ENCODE peak calls at places on chromosomes 11 and 22, in eight cellular contexts. S is endodermal cell, E is brain microvascular endothelial cell, T is A549, M is testis, N is PC-9, D is endothelial cell of umbilical vein, H is neuronal stem cell. F is an unnamed sample.

GRCh38 chr22:39661842-39662676 is 91.5 kb downstream of the CACNA1I start:
- DNase-seq in D (no peak), H (no peak), E (no peak), M (peak), T (no peak), N (peak), S (peak), F (no peak)

GRCh38 chr11:1831338-1832180 is 3.2 kb upstream of the SYT8 start:
- DNase-seq in S (peak), E (no peak), T (no peak), N (no peak), D (no peak), M (no peak), H (no peak), F (no peak)

GRCh38 chr22:46936378-46936916 is 174.0 kb downstream of the TBC1D22A start:
- DNase-seq in M (no peak), N (no peak), T (no peak), H (no peak), D (no peak), S (no peak), E (no peak), F (no peak)

GRCh38 chr22:31537019-31537535 is 40.7 kb downstream of the SFI1 start:
- DNase-seq in N (no peak), S (no peak), T (no peak), M (no peak), H (no peak), D (peak), E (no peak), F (no peak)

GRCh38 chr22:37639771-37640590 is 512 bp downstream of the SH3BP1 start:
- DNase-seq in N (no peak), T (no peak), D (no peak), E (no peak), S (peak), M (no peak), H (no peak), F (no peak)

GRCh38 chr22:47597041-47597440 is 834.6 kb downstream of the TBC1D22A start:
- DNase-seq in N (no peak), D (no peak), S (peak), M (no peak), E (no peak), T (no peak), H (no peak), F (no peak)

GRCh38 chr22:27454807-27455450 is 346.6 kb downstream of the MN1 start:
- DNase-seq in T (no peak), N (no peak), S (peak), E (no peak), D (no peak), H (no peak), M (no peak), F (no peak)

GRCh38 chr22:37803195-37803635 is 4.5 kb upstream of the GCAT start:
- DNase-seq in T (no peak), M (peak), E (no peak), N (no peak), D (peak), H (no peak), S (peak), F (no peak)

GRCh38 chr11:66856496-66857233 is at the start of gene LRFN4:
- DNase-seq in T (peak), S (no peak), N (no peak), M (peak), D (no peak), E (no peak), H (no peak), F (peak)

GRCh38 chr22:50693462-50693861 is 20.8 kb downstream of the SHANK3 start:
- DNase-seq in T (no peak), M (no peak), N (no peak), E (no peak), H (no peak), D (no peak), S (no peak), F (no peak)

DNA sequence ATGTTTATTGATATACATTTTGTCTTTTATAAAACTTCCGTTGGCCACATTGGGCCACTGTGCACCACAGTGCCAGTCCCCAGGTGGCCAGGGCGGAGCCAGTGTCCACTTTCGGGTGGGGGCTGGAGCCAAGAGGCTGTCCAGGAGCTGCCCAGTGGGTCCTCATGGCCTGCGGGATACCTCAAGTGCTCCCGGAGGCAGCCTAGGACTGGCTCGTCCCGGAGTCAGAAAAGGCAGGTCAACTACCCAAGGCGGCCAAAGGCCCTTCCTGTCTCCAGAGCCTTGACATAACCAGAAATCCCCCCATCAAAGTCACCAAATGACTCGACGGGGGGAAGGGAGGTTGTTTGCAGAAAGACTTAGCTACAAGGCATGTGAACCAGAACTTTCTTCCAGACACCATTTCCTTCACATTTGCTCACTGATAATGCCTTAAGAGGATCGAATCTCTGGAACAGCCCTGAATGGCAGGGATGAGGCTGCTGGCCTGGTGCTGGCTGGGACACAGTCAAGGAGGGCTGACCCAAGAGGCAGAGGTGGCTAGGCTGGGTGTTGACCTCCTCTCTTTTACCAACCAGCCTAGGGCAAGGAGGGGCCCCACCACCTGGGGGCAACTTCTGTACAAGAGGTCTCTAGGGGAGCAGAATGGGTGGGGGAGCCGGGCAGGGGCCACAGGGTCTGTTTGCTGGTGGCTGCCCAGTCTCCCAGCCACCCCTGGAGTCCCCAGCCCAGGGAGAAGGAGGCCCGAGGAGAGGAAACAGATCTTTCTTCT is 8.4 kb downstream of the MRGPRF start:
- DNase-seq in N (no peak), T (no peak), E (no peak), H (no peak), S (peak), D (no peak), M (no peak), F (no peak)
- H3K27ac ChIP-seq in N (no peak), T (no peak), E (no peak), H (no peak), S (no peak), D (no peak), M (no peak), F (no peak)

GRCh38 chr11:48129697-48130395 is 86.8 kb upstream of the OR4B1 start:
- DNase-seq in D (no peak), M (no peak), N (no peak), S (no peak), E (no peak), H (no peak), T (no peak), F (no peak)
- H3K27ac ChIP-seq in D (no peak), M (no peak), N (no peak), S (no peak), E (no peak), H (no peak), T (no peak), F (no peak)

GRCh38 chr11:27876209-27876775 is 176.0 kb upstream of the BDNF start:
- DNase-seq in E (no peak), H (no peak), M (no peak), D (no peak), N (no peak), S (no peak), T (no peak), F (no peak)
- H3K27ac ChIP-seq in E (no peak), H (no peak), M (no peak), D (no peak), N (no peak), S (no peak), T (no peak), F (no peak)

GRCh38 chr11:86577663-86578636 is 94.5 kb downstream of the ME3 start:
- DNase-seq in H (no peak), D (peak), N (peak), M (peak), T (peak), E (peak), S (no peak), F (no peak)
- H3K27ac ChIP-seq in H (no peak), D (peak), N (no peak), M (peak), T (peak), E (peak), S (no peak), F (no peak)

GRCh38 chr11:88421530-88421929 is 84.0 kb upstream of the CTSC start:
- DNase-seq in M (no peak), S (peak), H (no peak), D (no peak), E (peak), N (peak), T (no peak), F (peak)
- H3K27ac ChIP-seq in M (peak), S (no peak), H (no peak), D (no peak), E (peak), N (peak), T (no peak), F (no peak)

GRCh38 chr11:95284057-95285052 is 53.4 kb upstream of the SESN3 start:
- DNase-seq in M (no peak), H (no peak), D (no peak), S (no peak), N (no peak), T (no peak), E (no peak), F (no peak)
- H3K27ac ChIP-seq in M (no peak), H (no peak), D (no peak), S (no peak), N (no peak), T (no peak), E (no peak), F (no peak)

GRCh38 chr11:72141066-72141465 is 5.5 kb downstream of the FOLR3 start:
- DNase-seq in M (no peak), D (no peak), T (peak), N (no peak), H (no peak), S (no peak), E (peak), F (no peak)
- H3K27ac ChIP-seq in M (no peak), D (no peak), T (peak), N (no peak), H (no peak), S (no peak), E (no peak), F (no peak)